ENCODE peak calls at places on chromosomes 7 and 10, in seven cellular contexts. N, S, R, A, V, C and G are unnamed samples.

GRCh38 chr7:151408839-151409554 is 841 bp downstream of the WDR86 start:
- DNase-seq in A (no peak), R (peak; percentile 83), C (no peak), V (no peak), S (peak; percentile 40), N (no peak), G (peak; percentile 51)

GRCh38 chr10:122113161-122113944 is 124.4 kb downstream of the TACC2 start:
- DNase-seq in R (peak; percentile 80), N (peak; percentile 49), V (peak; percentile 74), C (peak; percentile 65), A (peak; percentile 68), S (peak; percentile 85), G (peak; percentile 79)

GRCh38 chr7:16271990-16272665 is 149.2 kb downstream of the CRPPA start:
- DNase-seq in C (no peak), A (peak; percentile 8), N (peak; percentile 32), S (no peak), V (no peak), R (no peak), G (no peak)

GRCh38 chr7:727104-727805 is at the start of gene PRKAR1B:
- DNase-seq in R (peak; percentile 64), N (no peak), A (no peak), V (no peak), S (peak; percentile 69), C (no peak), G (peak; percentile 51)

GRCh38 chr7:46011501-46011900 is 90.4 kb upstream of the IGFBP3 start:
- DNase-seq in V (no peak), C (no peak), A (no peak), R (no peak), S (no peak), N (no peak), G (no peak)

GRCh38 chr10:71921319-71922027 is 42.7 kb upstream of the CHST3 start:
- DNase-seq in S (peak; percentile 56), N (no peak), R (peak; percentile 56), C (no peak), A (no peak), V (peak; percentile 47), G (no peak)

GRCh38 chr10:6694447-6695155 is 114.5 kb upstream of the PRKCQ start:
- DNase-seq in N (no peak), S (no peak), C (no peak), R (no peak), A (no peak), V (no peak), G (no peak)

GRCh38 chr7:106285801-106286492 is 1.2 kb upstream of the NAMPT start:
- DNase-seq in V (peak; percentile 86), A (peak; percentile 73), S (no peak), C (no peak), N (no peak), R (no peak), G (peak; percentile 64)

GRCh38 chr7:74069086-74069541 is 14.5 kb upstream of the LIMK1 start:
- DNase-seq in V (no peak), S (no peak), C (no peak), R (no peak), N (no peak), A (no peak), G (no peak)

GRCh38 chr10:102452672-102453340 is 1.5 kb upstream of the C10orf95 start:
- DNase-seq in S (peak; percentile 48), A (peak; percentile 85), V (peak; percentile 68), C (peak; percentile 37), R (peak; percentile 61), N (peak; percentile 69), G (peak; percentile 48)

GRCh38 chr7:114392686-114393085 is 21.9 kb upstream of the FOXP2 start:
- DNase-seq in C (no peak), S (no peak), V (peak; percentile 28), A (no peak), R (no peak), N (no peak), G (no peak)

GRCh38 chr10:48778193-48778857 is 93.7 kb downstream of the WDFY4 start:
- DNase-seq in C (no peak), V (no peak), S (no peak), A (no peak), N (no peak), R (no peak), G (no peak)

GRCh38 chr10:98262571-98262970 is 5.4 kb downstream of the LOXL4 start:
- DNase-seq in S (no peak), A (peak; percentile 36), R (no peak), N (peak; percentile 42), C (peak; percentile 56), V (peak; percentile 35), G (no peak)

GRCh38 chr10:22285130-22285529 is 31.1 kb upstream of the COMMD3 start:
- DNase-seq in A (no peak), C (no peak), S (no peak), V (no peak), R (no peak), N (no peak), G (no peak)

GRCh38 chr7:29749701-29750321 is 56.5 kb upstream of the WIPF3 start:
- DNase-seq in R (no peak), C (no peak), A (no peak), N (no peak), V (no peak), S (no peak), G (no peak)

GRCh38 chr7:2966466-2967078 is 77.1 kb downstream of the CARD11 start:
- DNase-seq in N (no peak), V (no peak), R (peak; percentile 25), C (no peak), A (no peak), S (no peak), G (no peak)

GRCh38 chr7:129553861-129554530 is 51.7 kb downstream of the SMKR1 start:
- DNase-seq in N (no peak), S (no peak), A (peak; percentile 64), R (peak; percentile 49), V (peak; percentile 43), C (no peak), G (no peak)

GRCh38 chr10:70355234-70356021 is 27.0 kb downstream of the LRRC20 start:
- DNase-seq in S (no peak), A (no peak), V (peak; percentile 39), C (no peak), R (no peak), N (no peak), G (no peak)

GRCh38 chr10:1189166-1190051 is 133.2 kb downstream of the WDR37 start:
- DNase-seq in C (no peak), A (no peak), S (no peak), R (peak; percentile 27), V (no peak), N (no peak), G (no peak)

GRCh38 chr7:82317257-82317721 is 126.3 kb downstream of the CACNA2D1 start:
- DNase-seq in R (no peak), A (no peak), S (no peak), C (no peak), N (no peak), V (no peak), G (no peak)

GRCh38 chr7:29878081-29878688 is 71.9 kb downstream of the WIPF3 start:
- DNase-seq in V (peak; percentile 59), C (no peak), N (no peak), R (peak; percentile 65), S (peak; percentile 35), A (peak; percentile 46), G (peak; percentile 24)

DNA sequence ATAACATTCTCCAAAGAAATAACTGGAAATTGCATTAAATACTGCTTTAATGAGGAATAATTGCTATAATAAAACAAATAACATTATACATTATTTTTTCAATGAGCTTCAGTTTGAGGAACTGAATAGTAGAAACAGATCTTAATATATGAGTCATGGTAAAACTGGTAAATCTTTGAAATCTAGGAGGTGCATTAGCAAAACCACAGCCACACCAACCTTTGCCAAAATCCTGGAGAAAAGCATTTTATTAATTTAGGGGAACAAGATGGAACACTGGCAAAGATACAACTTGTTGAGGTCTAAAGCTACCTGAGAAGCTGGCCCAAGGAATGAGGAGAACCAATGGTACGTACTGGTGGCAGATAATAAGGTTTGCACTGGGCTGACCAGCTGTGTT is 5.4 kb upstream of the ASL start:
- DNase-seq in N (no peak), C (no peak), V (no peak), R (no peak), S (no peak), A (no peak), G (no peak)
- H3K27ac ChIP-seq in N (no peak overlapping the region), C (no peak overlapping the region), V (no peak overlapping the region), R (no peak overlapping the region), S (no peak overlapping the region), A (no peak overlapping the region), G (no peak overlapping the region)

GRCh38 chr10:34524369-34525091 is 290.6 kb downstream of the PARD3 start:
- DNase-seq in A (no peak), C (no peak), N (no peak), R (no peak), S (no peak), V (no peak), G (no peak)

GRCh38 chr10:34522542-34522941 is 292.6 kb downstream of the PARD3 start:
- DNase-seq in C (no peak), S (peak; percentile 36), V (peak; percentile 67), R (no peak), N (no peak), A (peak; percentile 35), G (peak; percentile 40)

GRCh38 chr10:34523017-34523767 is 291.9 kb downstream of the PARD3 start:
- DNase-seq in C (no peak), A (peak; percentile 52), R (no peak), V (no peak), S (no peak), N (no peak), G (no peak)

GRCh38 chr10:34520510-34520909 is 294.6 kb downstream of the PARD3 start:
- DNase-seq in C (no peak), N (no peak), A (no peak), R (no peak), S (no peak), V (no peak), G (no peak)

DNA sequence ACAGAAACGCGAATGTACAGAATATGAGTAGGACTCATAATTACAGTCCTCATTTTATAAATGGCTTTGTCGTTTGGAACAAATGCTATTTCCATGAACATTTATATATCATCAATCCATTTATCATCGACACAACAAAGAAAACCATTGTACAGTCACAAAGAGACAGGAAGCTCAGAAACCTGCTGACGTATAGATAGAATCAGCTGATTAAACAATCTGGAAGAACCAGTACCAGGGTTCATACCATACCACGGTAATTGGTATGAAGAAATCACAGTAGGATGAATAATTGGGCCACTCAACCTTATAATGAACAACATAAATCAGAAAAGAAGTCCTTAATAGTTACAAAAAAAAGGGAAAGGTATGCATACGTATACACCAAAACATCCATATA is 295.0 kb downstream of the PARD3 start:
- DNase-seq in V (no peak), R (no peak), N (no peak), S (no peak), C (no peak), A (no peak), G (peak; percentile 20)
- H3K27ac ChIP-seq in V (no peak overlapping the region), R (no peak overlapping the region), N (no peak overlapping the region), S (peak overlapping the region; percentile 52), C (no peak overlapping the region), A (no peak overlapping the region), G (no peak overlapping the region)

DNA sequence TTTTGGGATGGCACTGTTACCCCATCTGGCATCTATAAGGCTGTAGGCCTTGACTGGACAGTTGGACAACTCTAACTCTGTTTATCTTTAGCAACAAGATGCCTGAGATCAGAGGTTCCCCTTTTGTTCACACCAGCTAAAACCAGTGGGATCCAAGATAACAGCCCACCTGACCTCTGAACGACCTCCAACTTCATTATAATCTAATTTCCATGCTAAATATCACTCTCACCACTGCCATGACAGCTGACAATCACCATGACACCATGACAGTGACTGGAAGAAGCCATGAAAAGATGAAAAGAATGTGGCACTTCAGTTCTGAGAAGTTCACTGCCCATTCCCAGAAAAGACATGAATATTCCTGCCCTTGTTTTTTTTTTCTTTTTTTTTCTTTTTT is 281.4 kb upstream of the TAC1 start:
- DNase-seq in A (no peak), S (no peak), N (no peak), V (no peak), R (no peak), C (no peak), G (no peak)
- H3K27ac ChIP-seq in A (no peak overlapping the region), S (no peak overlapping the region), N (no peak overlapping the region), V (no peak overlapping the region), R (no peak overlapping the region), C (no peak overlapping the region), G (no peak overlapping the region)

GRCh38 chr7:90402785-90403173 is 482 bp upstream of the CLDN12 start:
- DNase-seq in C (no peak), A (no peak), S (no peak), N (no peak), R (no peak), V (no peak), G (no peak)
- H3K27ac ChIP-seq in C (no peak overlapping the region), A (no peak overlapping the region), S (peak overlapping the region; percentile 98), N (no peak overlapping the region), R (peak overlapping the region; percentile 88), V (peak overlapping the region; percentile 98), G (peak overlapping the region; percentile 16)